ENCODE peak calls at places on chromosomes 16 and 17, in seven cellular contexts. S is mammary epithelial cell, L is HCT116, F is IMR-90, A is hepatocyte, K is OCI-LY7, M is GM23338. X is an unnamed sample. For H4K20me1 and H3K4me1, the result is how much of the 10 kb centered on the place peaks cover.

GRCh38 chr16:2398520-2398919 is 30.7 kb upstream of the CCNF start:
- DNase-seq in S (no peak), L (no peak), F (no peak), A (no peak), K (no peak), M (no peak), X (no peak)

GRCh38 chr17:66210208-66210574 is 18.3 kb upstream of the CEP112 start:
- DNase-seq in S (no peak), L (no peak), F (no peak), A (no peak), K (no peak), M (no peak), X (no peak)

GRCh38 chr16:84013787-84014569 is 28.6 kb downstream of the SLC38A8 start:
- DNase-seq in S (peak), L (peak), F (peak), A (peak), K (peak), M (peak), X (peak)

GRCh38 chr16:51971184-51971583 is 575.8 kb downstream of the TOX3 start:
- DNase-seq in S (peak), L (no peak), F (peak), A (peak), K (peak), M (peak), X (no peak)

GRCh38 chr16:58491-59439 is 5.1 kb downstream of the SNRNP25 start:
- DNase-seq in S (no peak), L (no peak), F (no peak), A (no peak), K (no peak), M (no peak), X (no peak)

GRCh38 chr16:66706506-66706880 is 9.9 kb upstream of the CMTM4 start:
- DNase-seq in S (no peak), L (no peak), F (no peak), A (no peak), K (no peak), M (no peak), X (peak)

GRCh38 chr17:14843086-14843795 is 421.9 kb downstream of the PMP22 start:
- DNase-seq in S (no peak), L (no peak), F (no peak), A (no peak), K (no peak), M (no peak), X (no peak)

GRCh38 chr16:4216631-4217030 is 25.2 kb downstream of the SRL start:
- DNase-seq in S (no peak), L (no peak), F (peak), A (no peak), K (no peak), M (no peak), X (peak)

GRCh38 chr17:57020208-57020607 is 42.3 kb downstream of the SCPEP1 start:
- DNase-seq in S (no peak), L (no peak), F (no peak), A (no peak), K (no peak), M (no peak), X (no peak)

GRCh38 chr16:66278111-66278531 is 88.4 kb upstream of the CDH5 start:
- DNase-seq in S (peak), L (no peak), F (no peak), A (no peak), K (no peak), M (no peak), X (peak)

GRCh38 chr16:80791411-80791810 is 13.0 kb downstream of the CDYL2 start:
- DNase-seq in S (no peak), L (no peak), F (no peak), A (no peak), K (no peak), M (no peak), X (no peak)

GRCh38 chr17:33145941-33146340 is 147.2 kb downstream of the ASIC2 start:
- DNase-seq in S (no peak), L (no peak), F (no peak), A (no peak), K (no peak), M (no peak), X (no peak)

GRCh38 chr16:79328327-79329162 is 272.0 kb downstream of the MAF start:
- DNase-seq in S (no peak), L (no peak), F (no peak), A (no peak), K (no peak), M (peak), X (no peak)

GRCh38 chr16:4316732-4317461 is 1.0 kb downstream of the GLIS2 start:
- DNase-seq in S (peak), L (no peak), F (no peak), A (peak), K (no peak), M (no peak), X (peak)

GRCh38 chr17:51684214-51684613 is 423.9 kb downstream of the UTP18 start:
- DNase-seq in S (no peak), L (no peak), F (no peak), A (no peak), K (no peak), M (peak), X (no peak)

GRCh38 chr16:29673501-29673900 is 5.5 kb upstream of the QPRT start:
- DNase-seq in S (no peak), L (no peak), F (no peak), A (no peak), K (no peak), M (no peak), X (no peak)

GRCh38 chr17:40366861-40367518 is 2.5 kb upstream of the GJD3 start:
- DNase-seq in S (no peak), L (no peak), F (no peak), A (no peak), K (no peak), M (no peak), X (no peak)

GRCh38 chr17:76492250-76492988 is 8.8 kb downstream of the RHBDF2 start:
- DNase-seq in S (no peak), L (no peak), F (no peak), A (no peak), K (peak), M (no peak), X (no peak)

GRCh38 chr17:4420692-4421131 is 13.0 kb upstream of the SPNS3 start:
- DNase-seq in S (peak), L (peak), F (peak), A (peak), K (peak), M (peak), X (peak)

GRCh38 chr17:12485361-12485911 is 180.3 kb upstream of the MYOCD start:
- DNase-seq in S (no peak), L (no peak), F (peak), A (no peak), K (no peak), M (peak), X (no peak)

DNA sequence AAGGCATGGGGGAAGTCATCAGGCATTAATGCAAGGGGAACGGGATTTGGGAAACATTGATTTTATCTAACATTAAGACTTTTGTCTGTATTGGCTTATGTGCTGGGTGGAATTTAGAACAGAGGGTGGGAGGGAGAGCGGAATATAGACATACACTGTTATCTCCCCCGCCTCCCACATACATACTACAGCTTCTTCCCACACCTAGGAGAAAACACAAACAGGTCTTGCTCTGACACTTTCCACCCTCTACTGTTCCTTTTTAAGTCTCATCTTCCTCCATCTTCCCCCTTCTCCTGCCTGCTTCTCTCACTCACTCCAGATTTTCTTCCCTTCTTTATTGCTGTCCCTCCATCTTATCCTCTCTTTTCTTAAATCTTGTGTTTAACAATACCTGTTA is 425 bp downstream of the OR4D1 start:
- DNase-seq in S (no peak), L (no peak), F (no peak), A (no peak), K (no peak), M (no peak), X (no peak)
- H4K20me1 ChIP-seq in S (under half), L (under half), F (under half), A (under half), K (under half), M (under half), X (under half)

GRCh38 chr17:64402469-64402868 is 11.8 kb upstream of the PECAM1 start:
- DNase-seq in S (no peak), L (no peak), F (no peak), A (no peak), K (no peak), M (no peak), X (no peak)

GRCh38 chr17:64401244-64401860 is 10.7 kb upstream of the PECAM1 start:
- DNase-seq in S (no peak), L (no peak), F (no peak), A (no peak), K (no peak), M (no peak), X (no peak)

GRCh38 chr17:64400644-64401043 is 10.0 kb upstream of the PECAM1 start:
- DNase-seq in S (no peak), L (no peak), F (no peak), A (no peak), K (no peak), M (no peak), X (no peak)

GRCh38 chr17:64403881-64404460 is 13.3 kb upstream of the PECAM1 start:
- DNase-seq in S (no peak), L (no peak), F (no peak), A (no peak), K (no peak), M (no peak), X (no peak)

GRCh38 chr17:64401941-64402340 is 11.3 kb upstream of the PECAM1 start:
- DNase-seq in S (no peak), L (no peak), F (no peak), A (no peak), K (no peak), M (no peak), X (no peak)
- H3K4me1 ChIP-seq in S (under half), L (under half), F (under half), A (under half), K (under half), M (under half), X (under half)

GRCh38 chr17:17491546-17491988 is 4.6 kb downstream of the RASD1 start:
- DNase-seq in S (no peak), L (no peak), F (no peak), A (no peak), K (no peak), M (no peak), X (no peak)
- H4K20me1 ChIP-seq in S (under half), L (under half), F (under half), A (under half), K (under half), M (under half), X (under half)

GRCh38 chr17:30950669-30951399 is 20.0 kb upstream of the RNF135 start:
- DNase-seq in S (peak), L (no peak), F (peak), A (peak), K (no peak), M (no peak), X (no peak)

GRCh38 chr17:30956764-30957374 is 14.0 kb upstream of the RNF135 start:
- DNase-seq in S (no peak), L (no peak), F (no peak), A (no peak), K (no peak), M (peak), X (no peak)

GRCh38 chr17:30952645-30953393 is 18.0 kb upstream of the RNF135 start:
- DNase-seq in S (no peak), L (no peak), F (no peak), A (no peak), K (peak), M (no peak), X (no peak)

GRCh38 chr17:30957741-30958140 is 13.1 kb upstream of the RNF135 start:
- DNase-seq in S (no peak), L (no peak), F (no peak), A (no peak), K (no peak), M (no peak), X (no peak)

GRCh38 chr17:30954046-30954805 is 16.6 kb upstream of the RNF135 start:
- DNase-seq in S (no peak), L (no peak), F (peak), A (no peak), K (no peak), M (no peak), X (no peak)
- H3K4me1 ChIP-seq in S (under half), L (under half), F (under half), A (under half), K (half or more), M (under half), X (under half)

DNA sequence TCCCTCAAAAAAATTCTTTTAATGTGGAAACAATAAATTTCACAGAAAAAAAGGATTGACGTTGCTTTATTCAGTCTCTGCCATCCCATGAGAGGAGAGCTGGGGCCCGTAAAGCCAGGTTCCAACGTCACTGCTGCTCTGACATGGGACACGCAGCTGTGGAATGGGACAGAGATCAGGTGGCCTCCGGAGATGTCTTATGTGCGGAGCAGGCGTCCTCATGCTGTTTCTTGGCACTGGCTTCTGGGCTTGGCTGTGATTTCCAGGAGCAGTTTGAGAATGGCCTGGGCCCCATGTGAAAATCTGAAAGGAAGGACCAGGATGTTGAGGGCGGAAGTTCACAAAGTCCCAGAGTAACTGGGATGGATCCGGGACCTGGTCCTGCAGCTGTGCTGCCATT is 32.4 kb downstream of the NDEL1 start:
- DNase-seq in S (no peak), L (no peak), F (no peak), A (no peak), K (no peak), M (no peak), X (no peak)
- H4K20me1 ChIP-seq in S (under half), L (under half), F (half or more), A (under half), K (under half), M (under half), X (under half)

DNA sequence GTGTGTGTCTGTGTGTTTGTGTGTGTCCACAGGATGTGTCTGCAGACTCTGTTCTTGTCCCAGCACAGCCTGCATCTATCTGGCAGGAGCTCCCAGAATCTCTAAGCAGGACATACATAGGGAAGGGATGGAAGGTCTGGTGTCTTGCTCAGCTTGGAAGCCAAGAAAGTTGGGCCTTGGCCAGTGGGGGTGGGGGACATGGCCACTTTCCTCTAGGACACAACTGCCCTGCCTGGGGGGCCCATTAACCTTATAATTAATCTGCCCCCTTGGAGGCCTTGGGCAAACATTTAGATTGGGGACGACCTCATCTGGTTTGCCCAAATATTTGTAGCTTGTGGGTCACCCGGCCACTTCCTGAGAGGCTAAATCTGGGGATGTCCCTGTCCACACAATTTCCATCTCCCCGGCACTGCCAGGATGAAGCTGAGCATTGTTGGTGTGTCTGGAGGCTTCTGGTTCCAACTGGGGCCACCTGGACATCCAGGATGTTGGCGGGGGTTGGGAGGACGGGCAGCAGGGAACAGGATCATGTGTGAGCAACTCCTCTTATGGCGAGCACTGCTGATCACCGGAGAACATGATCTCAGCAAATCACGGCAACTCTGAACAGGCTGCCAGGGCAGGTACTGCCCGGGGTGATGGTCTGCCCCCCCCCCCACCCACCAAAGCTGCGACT is 17.2 kb upstream of the FOXF1 start:
- DNase-seq in S (no peak), L (no peak), F (no peak), A (no peak), K (no peak), M (no peak), X (no peak)
- H3K4me1 ChIP-seq in S (under half), L (under half), F (under half), A (under half), K (under half), M (under half), X (under half)

DNA sequence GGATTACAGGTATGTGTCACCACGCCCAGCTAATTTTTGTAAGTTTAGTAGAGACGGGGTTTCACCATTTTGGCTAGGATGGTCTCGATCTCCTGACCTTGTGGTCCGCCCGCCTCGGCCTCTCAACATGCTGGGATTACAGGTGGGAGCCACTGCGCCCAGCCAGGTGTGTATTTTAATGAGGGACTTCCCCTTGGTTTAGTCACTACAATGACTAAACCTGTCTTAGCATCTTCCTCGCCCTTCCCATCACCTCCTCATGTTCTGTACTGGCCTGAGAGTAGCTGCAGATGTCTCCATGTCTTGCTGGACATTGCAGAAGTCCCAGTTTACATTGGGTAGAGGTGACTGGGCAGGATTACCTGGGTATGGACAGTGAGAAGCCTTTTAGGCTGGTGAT is 9.6 kb downstream of the SLC7A6 start:
- DNase-seq in S (peak), L (no peak), F (no peak), A (no peak), K (no peak), M (no peak), X (no peak)
- H4K20me1 ChIP-seq in S (under half), L (under half), F (half or more), A (under half), K (under half), M (under half), X (under half)

DNA sequence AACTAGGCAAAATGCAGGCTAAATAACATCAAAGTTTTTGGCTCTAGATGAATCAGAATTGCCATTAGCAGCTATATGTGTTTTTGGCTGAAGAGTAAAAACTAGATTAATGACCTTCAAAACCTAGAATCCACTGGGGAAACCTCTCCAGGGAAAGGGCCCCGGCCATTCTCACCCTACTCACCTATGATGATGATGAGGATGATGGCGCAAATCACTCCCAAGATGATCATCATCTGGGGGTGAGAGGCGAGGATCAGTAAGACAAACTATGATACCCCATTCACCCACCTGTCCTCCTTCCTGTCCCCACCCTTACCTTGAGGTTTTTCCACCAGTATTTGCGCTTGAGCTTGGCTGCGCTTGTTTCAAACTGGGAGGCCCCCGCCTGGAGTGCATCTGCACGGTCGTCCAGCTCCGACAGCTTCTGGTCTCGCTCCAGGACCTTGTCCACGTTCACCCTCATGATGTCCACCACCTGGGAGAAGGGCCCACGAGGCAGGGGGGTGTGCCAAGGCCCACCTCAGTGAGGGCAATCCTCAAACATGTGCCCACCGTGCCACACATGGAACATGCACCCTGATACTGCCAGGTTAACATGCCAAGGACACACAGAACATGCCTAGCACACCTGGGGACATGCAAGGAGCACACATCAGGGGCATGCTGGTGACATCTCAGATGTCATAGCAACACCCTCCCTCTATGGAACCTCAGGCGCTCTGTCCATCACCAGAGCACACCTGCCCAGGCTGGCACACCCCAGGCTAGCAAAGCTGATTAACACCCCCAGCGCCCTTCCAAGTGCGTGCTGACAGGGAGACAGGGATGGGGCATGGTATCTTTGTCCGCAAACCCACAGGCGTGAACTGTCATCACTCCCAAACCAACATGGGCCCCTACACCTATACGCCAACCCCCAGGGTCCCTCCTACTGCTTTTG is 1.2 kb downstream of the VAMP2 start:
- DNase-seq in S (no peak), L (no peak), F (no peak), A (no peak), K (no peak), M (no peak), X (no peak)
- H3K4me1 ChIP-seq in S (under half), L (half or more), F (under half), A (under half), K (under half), M (under half), X (under half)

DNA sequence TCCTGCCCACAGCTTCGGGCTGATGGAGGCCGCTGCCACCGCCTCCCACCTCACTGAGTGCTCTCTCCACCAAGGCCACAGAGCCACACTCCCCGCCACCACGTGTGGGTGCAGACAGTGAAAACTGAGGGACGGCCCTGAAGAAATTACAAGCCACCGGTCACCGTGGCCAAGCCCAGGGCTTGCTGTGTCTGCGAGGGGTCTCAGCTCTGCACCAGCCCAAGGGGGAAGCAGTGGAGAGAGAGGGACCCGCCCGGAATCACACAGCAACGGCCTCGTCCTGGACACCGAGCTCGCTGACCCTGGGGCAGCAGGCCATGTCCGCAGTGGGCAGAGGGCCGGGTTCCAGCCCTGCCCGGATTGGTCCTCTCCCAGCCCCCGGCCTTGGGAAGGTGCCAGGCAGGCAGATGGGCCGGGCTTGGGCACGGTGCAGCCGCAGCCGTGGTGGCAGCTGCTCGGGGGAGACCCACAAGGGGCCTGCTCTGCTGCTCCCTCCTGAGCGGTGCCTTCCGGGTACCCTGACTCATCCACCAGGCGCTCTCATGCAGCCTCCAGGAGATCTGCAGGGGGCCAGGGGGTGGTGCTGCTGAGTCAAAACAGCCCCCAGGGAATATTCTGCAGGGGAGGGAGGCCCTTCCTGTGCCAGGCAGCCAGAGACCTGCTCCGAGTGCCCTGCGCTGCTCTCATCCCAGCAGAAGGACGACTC is 52.0 kb downstream of the CBFA2T3 start:
- DNase-seq in S (peak), L (peak), F (peak), A (peak), K (peak), M (peak), X (peak)
- H4K20me1 ChIP-seq in S (under half), L (under half), F (under half), A (under half), K (under half), M (under half), X (under half)

X was measured in PC-9.